ENCODE peak calls at places on chromosomes 16 and 17, in four cellular contexts. Z is GM12878, I is SK-N-SH, B is K562. V is an unnamed sample.

GRCh38 chr16:79920685-79921084 is 320.1 kb upstream of the MAF start:
- DNase-seq in Z (no peak), I (no peak), B (no peak), V (no peak)

GRCh38 chr17:49471089-49471683 is 23.9 kb upstream of the NGFR start:
- DNase-seq in Z (no peak), I (peak), B (no peak), V (peak)

GRCh38 chr17:35713069-35713728 is 18.2 kb upstream of the RASL10B start:
- DNase-seq in Z (no peak), I (peak), B (no peak), V (peak)

GRCh38 chr16:59632266-59632855 is 898.2 kb upstream of the GOT2 start:
- DNase-seq in Z (no peak), I (no peak), B (no peak), V (no peak)

GRCh38 chr16:75322706-75323105 is 71.3 kb upstream of the BCAR1 start:
- DNase-seq in Z (no peak), I (no peak), B (no peak), V (no peak)

GRCh38 chr17:73506470-73507435 is 137.5 kb downstream of the SDK2 start:
- DNase-seq in Z (no peak), I (peak), B (no peak), V (no peak)

GRCh38 chr17:67559381-67559966 is 158.3 kb upstream of the NOL11 start:
- DNase-seq in Z (no peak), I (no peak), B (no peak), V (no peak)

GRCh38 chr16:19837331-19837943 is 47.2 kb downstream of the GPRC5B start:
- DNase-seq in Z (no peak), I (no peak), B (no peak), V (no peak)

GRCh38 chr16:74275031-74275636 is 21.5 kb upstream of the PSMD7 start:
- DNase-seq in Z (no peak), I (peak), B (peak), V (no peak)

GRCh38 chr16:59210955-59211541 is 476.9 kb upstream of the GOT2 start:
- DNase-seq in Z (no peak), I (no peak), B (no peak), V (peak)

GRCh38 chr17:55693244-55694216 is 29.1 kb downstream of the TMEM100 start:
- DNase-seq in Z (no peak), I (peak), B (no peak), V (no peak)

GRCh38 chr17:80792373-80792781 is 199.3 kb upstream of the CHMP6 start:
- DNase-seq in Z (no peak), I (no peak), B (no peak), V (no peak)

GRCh38 chr17:79154951-79155557 is 80.4 kb downstream of the ENGASE start:
- DNase-seq in Z (no peak), I (peak), B (no peak), V (no peak)

GRCh38 chr16:59707441-59707840 is 973.3 kb upstream of the GOT2 start:
- DNase-seq in Z (no peak), I (no peak), B (no peak), V (no peak)

GRCh38 chr16:88927010-88927409 is 50.0 kb downstream of the CBFA2T3 start:
- DNase-seq in Z (no peak), I (no peak), B (no peak), V (peak)

GRCh38 chr16:15502041-15502725 is 67.8 kb downstream of the BMERB1 start:
- DNase-seq in Z (no peak), I (no peak), B (peak), V (peak)

GRCh38 chr16:85625053-85625452 is 11.9 kb downstream of the GSE1 start:
- DNase-seq in Z (no peak), I (peak), B (no peak), V (no peak)

GRCh38 chr16:78503501-78504110 is 404.2 kb downstream of the WWOX start:
- DNase-seq in Z (no peak), I (peak), B (peak), V (peak)

GRCh38 chr17:72788950-72789585 is 303.4 kb downstream of the SLC39A11 start:
- DNase-seq in Z (no peak), I (no peak), B (no peak), V (peak)

GRCh38 chr17:74356640-74357465 is 4.8 kb downstream of the BTBD17 start:
- DNase-seq in Z (no peak), I (no peak), B (no peak), V (no peak)

GRCh38 chr16:47925811-47926460 is 229.9 kb downstream of the ABCC12 start:
- DNase-seq in Z (no peak), I (no peak), B (no peak), V (no peak)
- TF ChIP-seq TAF1 in Z (no peak), I (no peak), B (no peak), V (no peak)

DNA sequence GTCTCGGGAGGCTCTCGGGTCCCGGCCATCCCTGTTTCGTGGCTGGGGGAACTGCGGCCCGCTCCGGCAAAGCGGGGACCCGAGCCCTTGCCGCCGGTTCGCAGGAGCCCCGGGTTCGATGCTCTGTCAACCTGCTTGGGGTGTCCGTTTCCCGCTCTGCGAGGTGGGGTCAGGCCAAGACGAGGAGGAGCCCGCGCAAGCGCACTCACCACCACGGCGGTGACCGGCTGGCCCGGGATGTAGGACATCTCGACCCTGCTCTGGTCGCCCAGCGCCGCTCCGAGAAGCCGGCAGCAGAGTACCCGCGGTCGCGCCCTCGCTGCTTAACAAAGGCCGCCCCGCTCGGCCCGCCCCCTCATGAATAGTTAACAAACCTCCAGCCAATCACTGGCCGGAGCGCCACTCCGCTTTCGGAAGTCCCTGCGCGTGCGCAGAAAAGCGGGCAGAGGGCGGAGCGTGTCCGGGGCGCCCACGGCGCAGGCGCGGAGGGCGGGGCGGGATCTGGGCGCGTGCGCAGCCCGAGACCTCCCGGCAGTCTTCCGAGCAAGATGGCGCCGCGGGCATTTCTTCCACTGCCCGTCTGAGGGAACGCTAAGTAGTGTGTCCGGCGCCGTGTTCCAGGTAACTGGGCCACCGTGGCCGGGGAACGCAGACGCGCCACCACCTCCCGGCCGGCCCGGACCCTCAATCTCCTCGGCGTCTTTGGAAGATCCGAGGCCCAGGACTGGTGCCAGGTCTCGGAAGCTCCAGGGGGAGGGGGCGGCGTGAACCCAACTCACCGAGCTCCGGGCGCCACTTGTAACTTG is at the start of the genes EMC6 and TAX1BP3:
- DNase-seq in Z (peak), I (peak), B (peak), V (peak)
- TF ChIP-seq REST in Z (no peak), I (peak), B (no peak), V (peak)

DNA sequence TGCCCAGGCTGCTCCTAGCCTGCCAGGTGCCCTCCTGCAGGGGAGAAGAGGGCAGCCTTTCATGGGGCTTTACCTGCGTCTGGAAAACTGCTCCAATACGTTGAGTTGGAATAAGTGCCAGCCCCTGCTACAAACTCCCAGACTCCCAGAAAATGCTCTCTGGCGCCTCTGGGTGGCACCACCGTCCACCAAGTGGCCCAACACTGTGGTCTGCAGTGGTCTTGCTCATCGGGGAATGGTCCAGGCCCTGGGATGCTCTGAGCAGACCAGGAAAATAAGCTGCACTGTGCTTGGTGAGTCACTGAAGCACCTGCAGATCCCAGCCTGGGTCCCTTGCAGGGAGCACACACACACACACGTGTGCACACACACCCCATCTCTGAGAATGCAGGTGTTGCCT is 20.8 kb downstream of the CDIP1 start:
- DNase-seq in Z (no peak), I (peak), B (peak), V (peak)
- TF ChIP-seq TAF1 in Z (no peak), I (no peak), B (no peak), V (no peak)

DNA sequence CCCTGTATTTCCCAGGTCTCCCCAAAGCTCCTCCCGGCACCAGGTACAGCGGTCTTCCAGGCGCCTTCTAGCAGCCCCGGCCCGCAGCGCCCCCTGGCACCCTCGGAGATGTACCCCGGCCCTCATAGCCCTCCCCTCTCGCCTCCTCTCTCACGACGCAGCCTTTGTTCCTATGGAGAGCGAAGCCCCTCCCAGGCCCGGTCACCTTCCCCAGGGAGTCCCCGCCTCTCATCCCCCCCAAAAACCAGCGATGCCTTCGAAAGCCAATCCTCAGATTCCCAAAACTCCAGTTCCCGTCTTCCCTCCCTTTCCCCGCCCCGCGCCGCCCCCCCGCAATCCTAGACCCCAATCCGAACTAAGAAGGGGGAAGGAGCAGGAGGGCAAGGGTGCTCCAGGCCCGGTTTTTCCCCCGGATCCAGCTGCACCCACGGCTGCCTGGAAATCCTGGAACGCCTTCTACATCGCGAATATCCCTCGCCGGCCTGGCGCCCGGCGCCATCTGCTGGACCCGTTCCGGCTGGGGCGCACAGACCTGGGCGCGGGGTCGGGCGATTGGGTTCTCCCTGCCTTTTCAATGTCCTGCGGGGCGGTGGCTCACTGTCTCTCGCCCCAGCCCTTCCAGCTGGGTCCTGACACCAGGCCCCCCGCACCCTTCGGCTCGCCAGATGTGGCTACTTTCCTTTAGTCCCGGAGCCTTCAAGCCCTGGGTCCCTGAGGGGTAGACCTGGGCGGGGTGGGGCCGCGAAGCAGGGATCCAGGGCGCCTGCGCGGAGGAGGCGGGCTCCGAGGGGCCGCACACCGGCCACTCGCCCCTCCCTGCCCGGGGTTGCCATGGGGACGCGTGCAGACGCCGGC is at the start of gene DNAH2:
- DNase-seq in Z (no peak), I (peak), B (peak), V (peak)
- TF ChIP-seq REST in Z (no peak), I (no peak), B (no peak), V (no peak)

DNA sequence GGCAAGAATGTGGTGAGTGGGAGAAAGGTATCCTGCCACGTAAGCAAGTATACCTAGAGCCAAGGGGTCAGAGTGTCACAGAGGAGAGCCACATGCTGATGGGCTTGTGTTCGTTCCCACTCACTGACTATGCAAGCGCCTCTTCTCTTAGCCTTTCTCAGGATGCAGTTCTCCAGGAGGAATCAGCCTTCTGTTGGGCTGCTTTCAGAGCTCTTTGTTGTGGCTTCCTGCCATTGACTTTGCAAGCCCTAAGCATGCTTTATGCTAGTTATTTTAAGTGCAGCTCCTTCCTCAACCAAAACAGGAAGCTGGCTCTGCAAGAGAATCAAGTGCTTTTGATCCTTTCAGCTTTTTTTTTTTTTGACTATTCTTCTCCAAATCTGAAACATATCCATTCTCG is 66.6 kb downstream of the SIAH1 start:
- DNase-seq in Z (peak), I (no peak), B (no peak), V (no peak)
- TF ChIP-seq TAF1 in Z (no peak), I (no peak), B (no peak), V (no peak)

GRCh38 chr17:51435171-51435552 is 174.8 kb downstream of the UTP18 start:
- DNase-seq in Z (no peak), I (no peak), B (no peak), V (no peak)

GRCh38 chr17:51434434-51435170 is 174.3 kb downstream of the UTP18 start:
- DNase-seq in Z (no peak), I (no peak), B (peak), V (no peak)

GRCh38 chr17:51439395-51440229 is 179.3 kb downstream of the UTP18 start:
- DNase-seq in Z (no peak), I (no peak), B (no peak), V (no peak)

GRCh38 chr17:51430581-51430980 is 170.2 kb downstream of the UTP18 start:
- DNase-seq in Z (no peak), I (no peak), B (no peak), V (no peak)

GRCh38 chr17:51435641-51436091 is 175.3 kb downstream of the UTP18 start:
- DNase-seq in Z (no peak), I (peak), B (peak), V (peak)
- TF ChIP-seq REST in Z (no peak), I (no peak), B (no peak), V (no peak)

DNA sequence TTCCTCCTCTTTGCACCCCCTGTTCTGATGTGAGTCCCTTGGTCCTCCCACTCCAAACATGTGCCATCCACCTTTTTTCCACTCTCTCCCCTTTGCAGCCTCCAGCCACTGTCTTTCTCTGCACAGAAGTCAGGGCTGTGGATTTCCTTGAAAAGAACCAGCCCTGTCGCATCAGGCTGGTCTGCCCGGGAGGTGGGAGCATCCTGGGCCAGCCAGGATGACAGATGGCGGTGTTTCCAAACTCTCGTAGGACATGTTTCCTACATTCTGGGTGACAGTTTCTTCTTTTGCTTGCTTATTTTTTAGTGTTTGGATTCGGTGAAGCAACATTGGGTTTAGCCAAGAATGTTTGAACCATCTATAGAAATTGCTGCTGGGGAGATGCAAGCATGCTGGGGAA is 100.8 kb downstream of the CCDC182 start:
- DNase-seq in Z (no peak), I (no peak), B (no peak), V (no peak)
- TF ChIP-seq TAF1 in Z (no peak), I (no peak), B (no peak), V (no peak)

V was measured in HepG2.